ENCODE peak calls at places on chromosome 3, in ten cellular contexts. Q is breast epithelium; E is H9; O is tibial artery; T is trophoblast cell; P is fibroblast of lung; S is effector memory CD4-positive, alpha-beta T cell; V is transverse colon; X is lower lobe of right lung; F is right lobe of liver. I is an unnamed sample.

GRCh38 chr3:156291269-156292123 is 171.1 kb downstream of the KCNAB1 start:
- DNase-seq in Q (peak; percentile 18), E (peak; percentile 51), O (no peak), T (peak; percentile 43), P (peak; percentile 49), S (no peak), V (no peak), X (no peak), F (no peak), I (no peak)

GRCh38 chr3:88784925-88785324 is 322.5 kb upstream of the EPHA3 start:
- DNase-seq in Q (no peak), E (no peak), O (no peak), T (no peak), P (no peak), S (no peak), V (no peak), X (no peak), F (no peak), I (no peak)

GRCh38 chr3:106699093-106699492 is 678.1 kb upstream of the CCDC54 start:
- DNase-seq in Q (no peak), E (no peak), O (no peak), T (no peak), P (no peak), S (no peak), V (no peak), X (no peak), F (no peak), I (no peak)

GRCh38 chr3:30805695-30806094 is 88.8 kb downstream of the GADL1 start:
- DNase-seq in Q (no peak), E (no peak), O (no peak), T (no peak), P (no peak), S (no peak), V (no peak), X (no peak), F (no peak), I (no peak)

GRCh38 chr3:160860346-160860745 is 104.3 kb downstream of the PPM1L start:
- DNase-seq in Q (no peak), E (no peak), O (no peak), T (no peak), P (no peak), S (no peak), V (no peak), X (no peak), F (no peak), I (no peak)

GRCh38 chr3:186670148-186670547 is 4.3 kb downstream of the HRG start:
- DNase-seq in Q (no peak), E (no peak), O (no peak), T (no peak), P (no peak), S (no peak), V (no peak), X (no peak), F (no peak), I (no peak)

GRCh38 chr3:8619548-8619947 is 25.1 kb downstream of the SSUH2 start:
- DNase-seq in Q (no peak), E (no peak), O (peak; percentile 28), T (peak; percentile 86), P (peak; percentile 90), S (no peak), V (no peak), X (no peak), F (no peak), I (no peak)

GRCh38 chr3:62589078-62589477 is 215.7 kb upstream of the FEZF2 start:
- DNase-seq in Q (no peak), E (no peak), O (no peak), T (no peak), P (no peak), S (no peak), V (no peak), X (no peak), F (no peak), I (no peak)

GRCh38 chr3:101010316-101010715 is 17.1 kb upstream of the ABI3BP start:
- DNase-seq in Q (no peak), E (no peak), O (no peak), T (no peak), P (peak; percentile 65), S (no peak), V (no peak), X (no peak), F (no peak), I (no peak)

GRCh38 chr3:181410870-181411269 is 300.9 kb upstream of the SOX2 start:
- DNase-seq in Q (no peak), E (no peak), O (no peak), T (no peak), P (no peak), S (no peak), V (no peak), X (no peak), F (no peak), I (no peak)

GRCh38 chr3:175075269-175075668 is 216.1 kb downstream of the NAALADL2 start:
- DNase-seq in Q (no peak), E (no peak), O (no peak), T (no peak), P (peak; percentile 20), S (no peak), V (no peak), X (no peak), F (no peak), I (no peak)
- H3K4me1 ChIP-seq in Q (no peaks in the 10 kb centered on the region), E (no peaks in the 10 kb centered on the region), O (no peaks in the 10 kb centered on the region), T (no peaks in the 10 kb centered on the region), P (no peaks in the 10 kb centered on the region), S (no peaks in the 10 kb centered on the region), V (no peaks in the 10 kb centered on the region), X (no peaks in the 10 kb centered on the region), F (no peaks in the 10 kb centered on the region), I (no peaks in the 10 kb centered on the region)

DNA sequence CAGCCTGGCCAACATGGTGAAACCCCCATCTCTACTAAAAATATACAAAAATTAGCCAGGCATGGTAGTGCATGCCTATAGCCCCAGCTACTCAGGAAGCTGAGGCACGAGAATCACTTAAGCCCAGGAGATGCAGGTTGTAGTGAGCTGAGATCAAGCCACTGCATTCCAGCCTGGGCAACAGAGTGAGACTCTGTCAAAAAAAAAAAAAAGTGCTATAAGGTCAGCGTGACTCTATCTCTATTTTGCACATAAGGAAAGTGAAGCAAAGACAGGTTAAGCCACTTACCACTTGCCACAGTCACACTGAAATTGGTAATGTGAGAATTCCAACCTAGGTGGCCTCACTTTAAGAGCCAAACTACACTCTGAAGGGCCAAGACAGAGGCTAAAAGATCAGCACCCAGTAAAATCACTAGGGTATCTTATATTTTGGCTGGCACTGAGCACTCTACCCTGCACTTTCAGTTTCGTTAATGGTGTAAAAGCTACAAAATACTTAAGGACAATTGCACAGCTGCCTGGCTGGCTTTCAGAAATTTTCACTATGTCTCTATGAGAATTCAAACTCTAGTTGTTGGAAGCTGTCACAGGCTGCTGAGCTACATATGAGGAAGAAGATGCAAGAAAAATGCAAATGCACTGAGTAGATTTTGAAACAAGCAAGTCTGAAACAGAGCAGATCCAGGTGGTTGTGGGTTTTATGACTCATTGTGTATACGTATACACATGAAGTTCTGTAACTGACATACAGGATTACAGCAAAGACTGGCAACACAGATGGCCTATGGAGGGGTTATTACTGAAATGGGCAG is 32.7 kb downstream of the TRANK1 start:
- DNase-seq in Q (no peak), E (no peak), O (no peak), T (peak; percentile 53), P (peak; percentile 88), S (no peak), V (no peak), X (no peak), F (no peak), I (peak; percentile 50)
- H3K4me1 ChIP-seq in Q (no peaks in the 10 kb centered on the region), E (no peaks in the 10 kb centered on the region), O (no peaks in the 10 kb centered on the region), T (peaks cover 5% of the 10 kb centered on the region), P (peaks cover 12% of the 10 kb centered on the region), S (peaks cover 24% of the 10 kb centered on the region), V (peaks cover 18% of the 10 kb centered on the region), X (peaks cover 28% of the 10 kb centered on the region), F (peaks cover 3% of the 10 kb centered on the region), I (peaks cover 28% of the 10 kb centered on the region)

DNA sequence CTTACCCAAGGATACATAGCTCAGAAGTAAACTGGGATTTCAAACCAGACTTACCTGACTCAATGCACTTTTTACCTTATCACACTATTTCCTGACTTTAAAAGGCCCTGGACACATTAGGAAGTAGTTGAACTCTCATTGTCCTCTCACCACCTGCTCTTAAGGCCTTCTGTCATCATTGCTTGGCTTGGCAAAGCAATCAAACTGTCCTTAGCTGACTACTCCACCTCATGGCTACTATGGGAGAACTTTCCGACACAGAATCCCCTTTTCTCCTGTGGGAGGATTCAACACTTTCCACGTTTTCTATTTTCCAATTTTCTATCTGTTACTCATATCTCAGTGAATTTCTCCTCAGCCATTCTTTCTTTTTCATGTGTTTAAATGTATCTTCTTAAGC is 55.4 kb downstream of the ZNF148 start:
- DNase-seq in Q (no peak), E (no peak), O (no peak), T (no peak), P (no peak), S (no peak), V (no peak), X (no peak), F (no peak), I (no peak)
- H3K4me1 ChIP-seq in Q (no peaks in the 10 kb centered on the region), E (no peaks in the 10 kb centered on the region), O (no peaks in the 10 kb centered on the region), T (no peaks in the 10 kb centered on the region), P (peaks cover 5% of the 10 kb centered on the region), S (no peaks in the 10 kb centered on the region), V (no peaks in the 10 kb centered on the region), X (peaks cover 8% of the 10 kb centered on the region), F (no peaks in the 10 kb centered on the region), I (no peaks in the 10 kb centered on the region)

GRCh38 chr3:176149567-176149966 is 1047.7 kb downstream of the TBL1XR1 start:
- DNase-seq in Q (no peak), E (no peak), O (no peak), T (no peak), P (no peak), S (no peak), V (no peak), X (no peak), F (no peak), I (no peak)

GRCh38 chr3:176141837-176142236 is 1055.4 kb downstream of the TBL1XR1 start:
- DNase-seq in Q (no peak), E (no peak), O (no peak), T (no peak), P (no peak), S (no peak), V (no peak), X (no peak), F (no peak), I (no peak)

DNA sequence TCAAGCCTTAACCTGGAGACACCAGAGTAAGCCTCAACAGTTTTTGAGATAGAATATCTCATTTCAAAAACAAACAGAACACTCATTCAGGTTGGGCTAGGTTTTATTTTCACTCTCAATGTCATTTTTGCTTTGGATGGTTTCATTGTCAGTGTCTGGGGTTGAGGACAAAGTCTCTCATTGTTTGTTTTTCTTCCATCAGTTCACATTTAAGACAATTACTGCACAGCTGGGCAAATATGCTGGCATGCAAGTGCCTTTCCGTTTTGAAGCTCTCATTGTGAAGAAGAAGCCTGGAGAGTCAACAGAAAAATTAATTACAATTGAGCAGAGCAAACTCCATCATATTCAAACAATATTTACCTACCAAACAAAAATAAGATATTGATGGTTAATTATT is 1050.0 kb downstream of the TBL1XR1 start:
- DNase-seq in Q (no peak), E (no peak), O (no peak), T (no peak), P (no peak), S (no peak), V (no peak), X (no peak), F (no peak), I (no peak)
- H3K4me1 ChIP-seq in Q (no peaks in the 10 kb centered on the region), E (no peaks in the 10 kb centered on the region), O (no peaks in the 10 kb centered on the region), T (no peaks in the 10 kb centered on the region), P (no peaks in the 10 kb centered on the region), S (no peaks in the 10 kb centered on the region), V (no peaks in the 10 kb centered on the region), X (no peaks in the 10 kb centered on the region), F (no peaks in the 10 kb centered on the region), I (no peaks in the 10 kb centered on the region)